ENCODE peak calls at places on chromosome 15, in eight cellular contexts. V, X, I, U, G, L, R and E are unnamed samples.

GRCh38 chr15:77107531-77108355 is 36.8 kb upstream of the TSPAN3 start:
- DNase-seq in V (no peak), X (peak; percentile 60), I (peak; percentile 85), U (peak; percentile 41), G (peak; percentile 52), L (no peak), R (no peak), E (peak; percentile 72)

GRCh38 chr15:79994651-79995050 is 23.7 kb upstream of the BCL2A1 start:
- DNase-seq in V (no peak), X (no peak), I (no peak), U (no peak), G (no peak), L (peak; percentile 16), R (no peak), E (no peak)

GRCh38 chr15:39951561-39951960 is 17.6 kb downstream of the EIF2AK4 start:
- DNase-seq in V (no peak), X (no peak), I (no peak), U (no peak), G (no peak), L (no peak), R (no peak), E (no peak)

GRCh38 chr15:92883643-92884458 is 16.3 kb upstream of the CHD2 start:
- DNase-seq in V (peak; percentile 14), X (no peak), I (peak; percentile 47), U (no peak), G (no peak), L (no peak), R (no peak), E (no peak)

GRCh38 chr15:84643838-84644237 is 10.2 kb downstream of the WDR73 start:
- DNase-seq in V (no peak), X (no peak), I (no peak), U (no peak), G (no peak), L (no peak), R (no peak), E (no peak)

GRCh38 chr15:66704019-66704782 is 2.2 kb downstream of the SMAD6 start:
- DNase-seq in V (no peak), X (no peak), I (no peak), U (no peak), G (no peak), L (no peak), R (no peak), E (no peak)

GRCh38 chr15:70761931-70762468 is 1.4 kb downstream of the UACA start:
- DNase-seq in V (no peak), X (no peak), I (no peak), U (no peak), G (no peak), L (no peak), R (no peak), E (no peak)

GRCh38 chr15:39336926-39337325 is 244.0 kb upstream of the THBS1 start:
- DNase-seq in V (no peak), X (no peak), I (no peak), U (no peak), G (no peak), L (no peak), R (no peak), E (no peak)

GRCh38 chr15:38530113-38530512 is 34.5 kb downstream of the RASGRP1 start:
- DNase-seq in V (no peak), X (no peak), I (no peak), U (no peak), G (no peak), L (no peak), R (peak; percentile 24), E (no peak)

GRCh38 chr15:47711654-47712053 is 5.7 kb upstream of the SEMA6D start:
- DNase-seq in V (no peak), X (no peak), I (peak; percentile 65), U (peak; percentile 1), G (peak; percentile 2), L (no peak), R (no peak), E (peak; percentile 38)

GRCh38 chr15:47603026-47603425 is 114.3 kb upstream of the SEMA6D start:
- DNase-seq in V (no peak), X (no peak), I (no peak), U (no peak), G (no peak), L (no peak), R (no peak), E (no peak)

GRCh38 chr15:93483923-93484322 is 394.9 kb upstream of the RGMA start:
- DNase-seq in V (no peak), X (no peak), I (no peak), U (no peak), G (no peak), L (no peak), R (no peak), E (no peak)

GRCh38 chr15:75677601-75678323 is 30.1 kb downstream of the SNX33 start:
- DNase-seq in V (no peak), X (no peak), I (no peak), U (no peak), G (no peak), L (no peak), R (no peak), E (no peak)

GRCh38 chr15:99248000-99248727 is 1.2 kb downstream of the TTC23 start:
- DNase-seq in V (no peak), X (no peak), I (peak; percentile 6), U (no peak), G (no peak), L (no peak), R (no peak), E (no peak)

GRCh38 chr15:89307046-89307587 is 27.5 kb downstream of the POLG start:
- DNase-seq in V (no peak), X (no peak), I (no peak), U (no peak), G (no peak), L (no peak), R (no peak), E (no peak)

GRCh38 chr15:72604794-72605193 is 49.7 kb upstream of the GOLGA6B start:
- DNase-seq in V (no peak), X (no peak), I (peak; percentile 83), U (no peak), G (peak; percentile 21), L (peak; percentile 28), R (no peak), E (peak; percentile 24)

DNA sequence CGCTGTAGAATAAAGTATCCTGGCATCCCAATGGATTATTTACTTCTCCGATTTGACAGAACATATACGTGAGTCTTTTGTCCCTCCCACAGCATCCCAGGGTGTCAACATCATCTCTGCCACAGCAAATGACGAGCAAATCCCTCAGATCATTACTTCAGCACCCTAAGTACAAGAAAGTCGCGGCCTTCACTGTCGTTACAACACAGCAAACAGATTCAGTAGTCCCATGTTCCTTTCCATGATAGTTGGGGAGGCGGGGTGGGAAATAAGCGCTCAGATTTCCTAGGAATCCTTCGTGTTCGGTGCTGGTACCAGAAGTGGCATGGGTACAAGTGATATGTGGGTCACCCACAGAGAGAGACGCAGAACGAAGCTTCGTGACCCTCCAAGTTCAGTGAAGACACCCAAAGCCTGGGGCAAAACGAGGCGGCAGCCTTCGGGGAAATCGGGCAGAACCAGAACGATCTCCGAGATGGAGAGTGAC is 741 bp downstream of the TTBK2 start:
- DNase-seq in V (peak; percentile 27), X (no peak), I (peak; percentile 39), U (peak; percentile 29), G (peak; percentile 52), L (no peak), R (no peak), E (peak; percentile 39)
- TF ChIP-seq REST in V (peak; percentile 61), X (no peak), I (no peak), U (no peak), G (no peak), L (no peak), R (no peak), E (no peak)

GRCh38 chr15:49040151-49040550 is 6.1 kb downstream of the SECISBP2L start:
- DNase-seq in V (no peak), X (no peak), I (no peak), U (no peak), G (no peak), L (no peak), R (no peak), E (no peak)

GRCh38 chr15:49037546-49037940 is 8.7 kb downstream of the SECISBP2L start:
- DNase-seq in V (no peak), X (no peak), I (no peak), U (no peak), G (no peak), L (no peak), R (no peak), E (no peak)

GRCh38 chr15:49035825-49036224 is 10.4 kb downstream of the SECISBP2L start:
- DNase-seq in V (no peak), X (no peak), I (no peak), U (peak; percentile 88), G (no peak), L (no peak), R (no peak), E (no peak)

GRCh38 chr15:49036650-49037545 is 9.3 kb downstream of the SECISBP2L start:
- DNase-seq in V (no peak), X (no peak), I (no peak), U (no peak), G (peak; percentile 9), L (no peak), R (no peak), E (no peak)

GRCh38 chr15:49038382-49038781 is 7.9 kb downstream of the SECISBP2L start:
- DNase-seq in V (no peak), X (no peak), I (no peak), U (no peak), G (no peak), L (no peak), R (no peak), E (no peak)
- TF ChIP-seq REST in V (no peak), X (no peak), I (no peak), U (no peak), G (no peak), L (no peak), R (no peak), E (no peak)

GRCh38 chr15:96331942-96332853 is 1.7 kb downstream of the NR2F2 start:
- DNase-seq in V (no peak), X (no peak), I (peak; percentile 82), U (no peak), G (peak; percentile 76), L (no peak), R (no peak), E (no peak)
- TF ChIP-seq REST in V (no peak), X (no peak), I (no peak), U (no peak), G (no peak), L (no peak), R (no peak), E (no peak)

GRCh38 chr15:25946241-25946786 is 83.2 kb upstream of the ATP10A start:
- DNase-seq in V (no peak), X (no peak), I (peak; percentile 34), U (no peak), G (no peak), L (no peak), R (no peak), E (no peak)

GRCh38 chr15:25947336-25948080 is 84.4 kb upstream of the ATP10A start:
- DNase-seq in V (no peak), X (no peak), I (peak; percentile 59), U (no peak), G (peak; percentile 3), L (no peak), R (no peak), E (no peak)

GRCh38 chr15:25943831-25944230 is 80.7 kb upstream of the ATP10A start:
- DNase-seq in V (no peak), X (no peak), I (no peak), U (no peak), G (peak; percentile 4), L (no peak), R (no peak), E (no peak)

GRCh38 chr15:25939122-25939521 is 76.0 kb upstream of the ATP10A start:
- DNase-seq in V (no peak), X (no peak), I (no peak), U (no peak), G (no peak), L (no peak), R (peak; percentile 27), E (no peak)

GRCh38 chr15:25944386-25944785 is 81.3 kb upstream of the ATP10A start:
- DNase-seq in V (no peak), X (no peak), I (peak; percentile 16), U (no peak), G (peak; percentile 8), L (no peak), R (no peak), E (no peak)
- TF ChIP-seq REST in V (no peak), X (no peak), I (no peak), U (no peak), G (no peak), L (no peak), R (no peak), E (no peak)